ENCODE peak calls at places on chromosomes 13 and 19, in nine cellular contexts. One of them, this sample, is unnamed. For H3K27me3, the result is how much of the 10 kb centered on the place peaks cover.

GRCh38 chr13:94344126-94344863 is 135.2 kb downstream of the DCT start:
- DNase-seq in upper lobe of left lung: no peak
- DNase-seq in sigmoid colon: no peak
- DNase-seq in endothelial cell of umbilical vein: peak
- DNase-seq in K562: no peak
- DNase-seq in suprapubic skin: no peak
- DNase-seq in GM12878: no peak
- DNase-seq in spleen: no peak
- DNase-seq in prostate gland: no peak
- DNase-seq in this sample: peak

GRCh38 chr13:99064624-99065249 is 86.9 kb upstream of the DOCK9 start:
- DNase-seq in GM12878: no peak
- DNase-seq in upper lobe of left lung: no peak
- DNase-seq in endothelial cell of umbilical vein: no peak
- DNase-seq in sigmoid colon: no peak
- DNase-seq in spleen: no peak
- DNase-seq in K562: no peak
- DNase-seq in prostate gland: no peak
- DNase-seq in suprapubic skin: no peak
- DNase-seq in this sample: no peak

GRCh38 chr13:44283598-44283997 is 90.0 kb upstream of the SERP2 start:
- DNase-seq in prostate gland: no peak
- DNase-seq in K562: no peak
- DNase-seq in endothelial cell of umbilical vein: no peak
- DNase-seq in upper lobe of left lung: no peak
- DNase-seq in sigmoid colon: no peak
- DNase-seq in spleen: no peak
- DNase-seq in GM12878: no peak
- DNase-seq in suprapubic skin: no peak
- DNase-seq in this sample: no peak

GRCh38 chr13:98746968-98747367 is 5.5 kb downstream of the SLC15A1 start:
- DNase-seq in GM12878: no peak
- DNase-seq in suprapubic skin: no peak
- DNase-seq in K562: no peak
- DNase-seq in prostate gland: no peak
- DNase-seq in spleen: no peak
- DNase-seq in endothelial cell of umbilical vein: no peak
- DNase-seq in upper lobe of left lung: no peak
- DNase-seq in sigmoid colon: no peak
- DNase-seq in this sample: no peak

GRCh38 chr13:40484981-40485380 is 181.5 kb downstream of the FOXO1 start:
- DNase-seq in sigmoid colon: no peak
- DNase-seq in spleen: no peak
- DNase-seq in endothelial cell of umbilical vein: no peak
- DNase-seq in upper lobe of left lung: no peak
- DNase-seq in GM12878: no peak
- DNase-seq in suprapubic skin: no peak
- DNase-seq in K562: no peak
- DNase-seq in prostate gland: no peak
- DNase-seq in this sample: no peak

GRCh38 chr13:51714663-51715168 is 89.2 kb downstream of the DHRS12 start:
- DNase-seq in spleen: no peak
- DNase-seq in prostate gland: no peak
- DNase-seq in suprapubic skin: no peak
- DNase-seq in upper lobe of left lung: no peak
- DNase-seq in K562: no peak
- DNase-seq in GM12878: peak
- DNase-seq in sigmoid colon: no peak
- DNase-seq in endothelial cell of umbilical vein: no peak
- DNase-seq in this sample: peak

GRCh38 chr13:112346173-112346898 is 29.8 kb upstream of the SPACA7 start:
- DNase-seq in suprapubic skin: peak
- DNase-seq in endothelial cell of umbilical vein: no peak
- DNase-seq in K562: no peak
- DNase-seq in spleen: peak
- DNase-seq in upper lobe of left lung: no peak
- DNase-seq in prostate gland: no peak
- DNase-seq in GM12878: no peak
- DNase-seq in sigmoid colon: no peak
- DNase-seq in this sample: no peak

GRCh38 chr13:65310663-65311328 is 1919.3 kb downstream of the PCDH9 start:
- DNase-seq in endothelial cell of umbilical vein: no peak
- DNase-seq in sigmoid colon: no peak
- DNase-seq in spleen: no peak
- DNase-seq in suprapubic skin: no peak
- DNase-seq in GM12878: no peak
- DNase-seq in prostate gland: no peak
- DNase-seq in K562: no peak
- DNase-seq in upper lobe of left lung: no peak
- DNase-seq in this sample: no peak

GRCh38 chr19:46620716-46621115 is 4.2 kb downstream of the PTGIR start:
- DNase-seq in suprapubic skin: no peak
- DNase-seq in GM12878: no peak
- DNase-seq in K562: no peak
- DNase-seq in prostate gland: no peak
- DNase-seq in upper lobe of left lung: no peak
- DNase-seq in spleen: no peak
- DNase-seq in endothelial cell of umbilical vein: no peak
- DNase-seq in sigmoid colon: no peak
- DNase-seq in this sample: no peak

GRCh38 chr13:80923907-80924306 is 583.0 kb upstream of the SPRY2 start:
- DNase-seq in spleen: no peak
- DNase-seq in upper lobe of left lung: no peak
- DNase-seq in K562: no peak
- DNase-seq in prostate gland: no peak
- DNase-seq in suprapubic skin: no peak
- DNase-seq in GM12878: no peak
- DNase-seq in endothelial cell of umbilical vein: peak
- DNase-seq in sigmoid colon: no peak
- DNase-seq in this sample: no peak

GRCh38 chr19:33724723-33725060 is 72.0 kb upstream of the KCTD15 start:
- DNase-seq in upper lobe of left lung: no peak
- DNase-seq in prostate gland: no peak
- DNase-seq in K562: no peak
- DNase-seq in suprapubic skin: no peak
- DNase-seq in endothelial cell of umbilical vein: no peak
- DNase-seq in spleen: peak
- DNase-seq in GM12878: no peak
- DNase-seq in sigmoid colon: no peak
- DNase-seq in this sample: no peak

DNA sequence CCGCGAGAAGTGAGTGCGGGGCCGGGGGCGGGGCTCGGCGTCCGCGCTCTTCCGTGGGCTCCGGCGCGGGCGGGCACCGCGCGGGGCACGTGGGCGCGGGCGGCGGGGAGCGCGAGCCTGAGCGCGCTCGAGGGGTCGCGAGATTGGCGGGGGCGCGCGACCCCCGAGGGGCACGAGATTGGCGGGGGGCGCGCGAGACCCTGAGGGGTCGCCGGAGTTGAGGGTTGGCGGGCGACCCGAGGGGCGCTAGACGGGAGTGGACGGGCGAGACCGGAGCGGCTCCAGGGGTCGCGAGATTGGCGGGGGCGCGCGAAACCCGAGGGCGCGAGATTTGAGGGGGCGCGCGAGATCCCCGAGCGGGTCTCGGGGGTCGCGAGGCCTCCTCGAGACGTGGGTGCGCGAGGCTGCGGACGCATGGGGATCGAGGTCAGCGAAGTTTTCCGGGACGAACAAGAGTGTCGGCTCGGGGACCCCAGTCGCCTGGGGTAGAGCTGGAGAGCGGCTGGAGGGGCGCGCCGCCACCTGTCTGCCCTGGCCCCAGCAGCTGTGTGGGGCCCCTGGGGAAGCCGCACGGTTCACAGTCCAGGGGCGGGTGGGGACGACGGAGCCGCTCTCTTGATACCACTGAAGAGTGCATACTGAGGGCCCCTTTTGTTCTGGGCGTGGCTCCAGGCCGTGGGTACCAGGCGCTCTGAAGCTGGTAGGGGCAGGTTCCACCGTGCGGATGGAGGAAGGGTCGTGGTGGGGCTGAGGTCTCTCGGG is 682 bp downstream of the SSBP4 start:
- DNase-seq in GM12878: no peak
- DNase-seq in sigmoid colon: no peak
- DNase-seq in endothelial cell of umbilical vein: no peak
- DNase-seq in spleen: peak
- DNase-seq in K562: peak
- DNase-seq in upper lobe of left lung: no peak
- DNase-seq in suprapubic skin: no peak
- DNase-seq in prostate gland: no peak
- DNase-seq in this sample: no peak
- TF ChIP-seq POLR2A in GM12878: peak
- TF ChIP-seq POLR2A in sigmoid colon: no peak
- TF ChIP-seq POLR2A in endothelial cell of umbilical vein: no peak
- TF ChIP-seq POLR2A in spleen: no peak
- TF ChIP-seq POLR2A in K562: no peak
- TF ChIP-seq POLR2A in upper lobe of left lung: no peak
- TF ChIP-seq POLR2A in suprapubic skin: no peak
- TF ChIP-seq POLR2A in prostate gland: no peak
- TF ChIP-seq POLR2A in this sample: no peak

DNA sequence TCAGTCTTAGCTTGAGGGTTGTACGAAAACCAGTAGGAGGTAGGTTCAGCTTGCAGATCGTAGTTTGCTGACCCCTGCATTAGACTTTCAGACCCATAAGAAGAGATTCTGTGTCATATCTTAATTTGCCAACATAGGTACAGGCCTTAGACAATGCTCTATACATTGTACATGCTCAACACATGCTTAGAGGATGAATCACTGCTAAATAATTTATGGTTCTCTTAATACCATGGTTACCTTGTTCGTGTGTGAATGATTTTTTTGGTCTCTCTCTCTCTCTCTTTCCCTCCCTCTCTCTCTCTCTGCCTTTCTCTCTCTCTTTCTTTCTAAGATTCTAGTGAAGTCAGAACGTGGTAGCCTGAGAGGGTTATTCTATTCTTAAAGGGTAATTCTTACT is 112.2 kb downstream of the FGF14 start:
- DNase-seq in suprapubic skin: no peak
- DNase-seq in sigmoid colon: no peak
- DNase-seq in prostate gland: no peak
- DNase-seq in endothelial cell of umbilical vein: no peak
- DNase-seq in K562: no peak
- DNase-seq in GM12878: no peak
- DNase-seq in upper lobe of left lung: no peak
- DNase-seq in spleen: no peak
- DNase-seq in this sample: no peak
- TF ChIP-seq POLR2AphosphoS5 in suprapubic skin: no peak
- TF ChIP-seq POLR2AphosphoS5 in sigmoid colon: no peak
- TF ChIP-seq POLR2AphosphoS5 in prostate gland: no peak
- TF ChIP-seq POLR2AphosphoS5 in endothelial cell of umbilical vein: no peak
- TF ChIP-seq POLR2AphosphoS5 in K562: no peak
- TF ChIP-seq POLR2AphosphoS5 in GM12878: no peak
- TF ChIP-seq POLR2AphosphoS5 in upper lobe of left lung: no peak
- TF ChIP-seq POLR2AphosphoS5 in spleen: no peak
- TF ChIP-seq POLR2AphosphoS5 in this sample: no peak

GRCh38 chr19:18943465-18943864 is 2.4 kb upstream of the HOMER3 start:
- DNase-seq in suprapubic skin: no peak
- DNase-seq in sigmoid colon: no peak
- DNase-seq in endothelial cell of umbilical vein: no peak
- DNase-seq in spleen: no peak
- DNase-seq in prostate gland: no peak
- DNase-seq in GM12878: no peak
- DNase-seq in K562: no peak
- DNase-seq in upper lobe of left lung: no peak
- DNase-seq in this sample: no peak

GRCh38 chr19:18946918-18947317 is 5.9 kb upstream of the HOMER3 start:
- DNase-seq in spleen: no peak
- DNase-seq in suprapubic skin: no peak
- DNase-seq in GM12878: no peak
- DNase-seq in upper lobe of left lung: no peak
- DNase-seq in sigmoid colon: no peak
- DNase-seq in prostate gland: no peak
- DNase-seq in endothelial cell of umbilical vein: no peak
- DNase-seq in K562: no peak
- DNase-seq in this sample: no peak

GRCh38 chr19:18942692-18943091 is 1.7 kb upstream of the HOMER3 start:
- DNase-seq in upper lobe of left lung: no peak
- DNase-seq in suprapubic skin: no peak
- DNase-seq in K562: no peak
- DNase-seq in spleen: no peak
- DNase-seq in sigmoid colon: no peak
- DNase-seq in prostate gland: no peak
- DNase-seq in GM12878: no peak
- DNase-seq in endothelial cell of umbilical vein: no peak
- DNase-seq in this sample: no peak

GRCh38 chr19:18946335-18946734 is 5.3 kb upstream of the HOMER3 start:
- DNase-seq in K562: no peak
- DNase-seq in upper lobe of left lung: no peak
- DNase-seq in endothelial cell of umbilical vein: no peak
- DNase-seq in sigmoid colon: no peak
- DNase-seq in GM12878: no peak
- DNase-seq in spleen: no peak
- DNase-seq in prostate gland: no peak
- DNase-seq in suprapubic skin: no peak
- DNase-seq in this sample: no peak

GRCh38 chr19:18945297-18945696 is 4.3 kb upstream of the HOMER3 start:
- DNase-seq in suprapubic skin: no peak
- DNase-seq in prostate gland: no peak
- DNase-seq in sigmoid colon: no peak
- DNase-seq in upper lobe of left lung: no peak
- DNase-seq in spleen: no peak
- DNase-seq in GM12878: no peak
- DNase-seq in K562: no peak
- DNase-seq in endothelial cell of umbilical vein: no peak
- DNase-seq in this sample: no peak
- H3K27me3 ChIP-seq in suprapubic skin: under half
- H3K27me3 ChIP-seq in prostate gland: under half
- H3K27me3 ChIP-seq in sigmoid colon: under half
- H3K27me3 ChIP-seq in upper lobe of left lung: under half
- H3K27me3 ChIP-seq in spleen: under half
- H3K27me3 ChIP-seq in GM12878: under half
- H3K27me3 ChIP-seq in K562: under half
- H3K27me3 ChIP-seq in endothelial cell of umbilical vein: under half
- H3K27me3 ChIP-seq in this sample: under half

GRCh38 chr19:15555759-15556633 is 47.7 kb downstream of the CYP4F22 start:
- DNase-seq in upper lobe of left lung: peak
- DNase-seq in suprapubic skin: peak
- DNase-seq in GM12878: peak
- DNase-seq in prostate gland: peak
- DNase-seq in spleen: peak
- DNase-seq in endothelial cell of umbilical vein: peak
- DNase-seq in K562: peak
- DNase-seq in sigmoid colon: peak
- DNase-seq in this sample: peak
- TF ChIP-seq POLR2A in upper lobe of left lung: no peak
- TF ChIP-seq POLR2A in suprapubic skin: no peak
- TF ChIP-seq POLR2A in GM12878: no peak
- TF ChIP-seq POLR2A in prostate gland: no peak
- TF ChIP-seq POLR2A in spleen: no peak
- TF ChIP-seq POLR2A in endothelial cell of umbilical vein: no peak
- TF ChIP-seq POLR2A in K562: no peak
- TF ChIP-seq POLR2A in sigmoid colon: no peak
- TF ChIP-seq POLR2A in this sample: no peak

This sample was measured in esophagus muscularis mucosa.